ENCODE peak calls at places on chromosomes 3 and 15, in nine cellular contexts. F is left lung, S is heart left ventricle, T is Caco-2, J is lower lobe of right lung, G is progenitor cell of endocrine pancreas, N is IMR-90, A is fibroblast of lung, U is stomach. K is an unnamed sample.

GRCh38 chr3:187705164-187705563 is 2.8 kb upstream of the RTP2 start:
- DNase-seq in F (no peak), S (no peak), T (no peak), J (no peak), G (no peak), N (peak), A (peak), U (no peak), K (no peak)

GRCh38 chr15:101288905-101289513 is 6.0 kb downstream of the SNRPA1 start:
- DNase-seq in F (no peak), S (no peak), T (peak), J (no peak), G (no peak), N (peak), A (no peak), U (no peak), K (no peak)

GRCh38 chr15:48644827-48645557 is 517 bp downstream of the FBN1 start:
- DNase-seq in F (peak), S (peak), T (no peak), J (peak), G (peak), N (peak), A (peak), U (no peak), K (peak)

GRCh38 chr3:140898340-140899180 is 43.1 kb upstream of the SLC25A36 start:
- DNase-seq in F (no peak), S (no peak), T (peak), J (no peak), G (no peak), N (peak), A (peak), U (no peak), K (no peak)

GRCh38 chr3:179653777-179654117 is 907 bp downstream of the USP13 start:
- DNase-seq in F (no peak), S (no peak), T (peak), J (peak), G (no peak), N (no peak), A (no peak), U (no peak), K (no peak)

GRCh38 chr15:45648521-45649200 is 13.8 kb downstream of the SQOR start:
- DNase-seq in F (no peak), S (no peak), T (peak), J (no peak), G (no peak), N (peak), A (peak), U (peak), K (no peak)

GRCh38 chr3:117853923-117854322 is 1144.3 kb downstream of the TUSC7 start:
- DNase-seq in F (no peak), S (no peak), T (no peak), J (no peak), G (no peak), N (peak), A (peak), U (no peak), K (no peak)

GRCh38 chr15:77002954-77003912 is 8.3 kb downstream of the PSTPIP1 start:
- DNase-seq in F (peak), S (peak), T (no peak), J (peak), G (no peak), N (no peak), A (no peak), U (peak), K (no peak)

GRCh38 chr15:53072077-53072476 is 281.9 kb upstream of the ONECUT1 start:
- DNase-seq in F (no peak), S (no peak), T (peak), J (no peak), G (peak), N (peak), A (peak), U (peak), K (no peak)

GRCh38 chr3:13301295-13301987 is 118.7 kb downstream of the NUP210 start:
- DNase-seq in F (no peak), S (no peak), T (no peak), J (peak), G (no peak), N (peak), A (peak), U (no peak), K (no peak)

GRCh38 chr3:16148783-16149182 is 25.7 kb upstream of the GALNT15 start:
- DNase-seq in F (no peak), S (peak), T (no peak), J (no peak), G (no peak), N (peak), A (peak), U (peak), K (no peak)

GRCh38 chr3:50117120-50117519 is 28.4 kb downstream of the RBM5 start:
- DNase-seq in F (no peak), S (no peak), T (no peak), J (no peak), G (no peak), N (no peak), A (no peak), U (no peak), K (no peak)

GRCh38 chr3:144947895-144948294 is 976.3 kb downstream of the DIPK2A start:
- DNase-seq in F (no peak), S (no peak), T (no peak), J (no peak), G (no peak), N (no peak), A (no peak), U (no peak), K (no peak)

GRCh38 chr15:91040851-91041250 is 18.5 kb upstream of the VPS33B start:
- DNase-seq in F (no peak), S (no peak), T (no peak), J (no peak), G (no peak), N (no peak), A (peak), U (no peak), K (no peak)

GRCh38 chr3:156693166-156693565 is 18.8 kb downstream of the TIPARP start:
- DNase-seq in F (no peak), S (no peak), T (no peak), J (no peak), G (no peak), N (peak), A (peak), U (no peak), K (no peak)

GRCh38 chr15:100988874-100989273 is 69.7 kb downstream of the LRRK1 start:
- DNase-seq in F (no peak), S (no peak), T (no peak), J (no peak), G (no peak), N (no peak), A (no peak), U (no peak), K (no peak)

GRCh38 chr3:195100903-195101591 is 169.9 kb downstream of the XXYLT1 start:
- DNase-seq in F (peak), S (peak), T (no peak), J (peak), G (no peak), N (peak), A (no peak), U (peak), K (no peak)

GRCh38 chr15:56883088-56883487 is 35.4 kb upstream of the TCF12 start:
- DNase-seq in F (no peak), S (no peak), T (no peak), J (no peak), G (no peak), N (no peak), A (no peak), U (no peak), K (no peak)

GRCh38 chr3:129428020-129428381 is 435 bp downstream of the EFCAB12 start:
- DNase-seq in F (no peak), S (no peak), T (no peak), J (no peak), G (no peak), N (no peak), A (no peak), U (no peak), K (no peak)

GRCh38 chr15:78088773-78089080 is 3.6 kb upstream of the SH2D7 start:
- DNase-seq in F (no peak), S (no peak), T (peak), J (no peak), G (no peak), N (no peak), A (no peak), U (peak), K (no peak)

GRCh38 chr3:50226888-50227389 is 9.1 kb upstream of the GNAI2 start:
- DNase-seq in F (peak), S (no peak), T (no peak), J (no peak), G (no peak), N (no peak), A (peak), U (peak), K (no peak)

GRCh38 chr3:64238971-64239667 is 13.9 kb upstream of the PRICKLE2 start:
- DNase-seq in F (peak), S (peak), T (peak), J (peak), G (no peak), N (peak), A (peak), U (peak), K (peak)

GRCh38 chr15:20358066-20358780 is 183.4 kb downstream of the GOLGA6L6 start:
- DNase-seq in F (peak), S (peak), T (no peak), J (peak), G (no peak), N (no peak), A (no peak), U (peak), K (no peak)

GRCh38 chr3:46154300-46154699 is 53.8 kb downstream of the CCR1 start:
- DNase-seq in F (no peak), S (no peak), T (no peak), J (no peak), G (no peak), N (no peak), A (no peak), U (no peak), K (no peak)

GRCh38 chr15:100307241-100307855 is 34.4 kb downstream of the ADAMTS17 start:
- DNase-seq in F (no peak), S (no peak), T (no peak), J (no peak), G (no peak), N (no peak), A (no peak), U (no peak), K (no peak)

GRCh38 chr3:129224984-129225393 is 24.4 kb upstream of the COPG1 start:
- DNase-seq in F (peak), S (peak), T (peak), J (peak), G (no peak), N (peak), A (peak), U (peak), K (no peak)

GRCh38 chr3:146903927-146904326 is 298.8 kb upstream of the PLSCR5 start:
- DNase-seq in F (no peak), S (peak), T (no peak), J (no peak), G (no peak), N (no peak), A (no peak), U (no peak), K (no peak)

GRCh38 chr3:160924776-160925175 is 168.7 kb downstream of the PPM1L start:
- DNase-seq in F (no peak), S (no peak), T (no peak), J (no peak), G (no peak), N (no peak), A (no peak), U (no peak), K (no peak)

GRCh38 chr3:160919942-160920341 is 163.9 kb downstream of the PPM1L start:
- DNase-seq in F (no peak), S (peak), T (no peak), J (no peak), G (no peak), N (no peak), A (no peak), U (no peak), K (no peak)

GRCh38 chr3:160921020-160921635 is 165.1 kb downstream of the PPM1L start:
- DNase-seq in F (no peak), S (no peak), T (peak), J (no peak), G (no peak), N (peak), A (peak), U (peak), K (no peak)
- TF ChIP-seq CTCF in F (peak), S (peak), T (peak), J (peak), G (peak), N (peak), A (peak), U (peak), K (peak)

DNA sequence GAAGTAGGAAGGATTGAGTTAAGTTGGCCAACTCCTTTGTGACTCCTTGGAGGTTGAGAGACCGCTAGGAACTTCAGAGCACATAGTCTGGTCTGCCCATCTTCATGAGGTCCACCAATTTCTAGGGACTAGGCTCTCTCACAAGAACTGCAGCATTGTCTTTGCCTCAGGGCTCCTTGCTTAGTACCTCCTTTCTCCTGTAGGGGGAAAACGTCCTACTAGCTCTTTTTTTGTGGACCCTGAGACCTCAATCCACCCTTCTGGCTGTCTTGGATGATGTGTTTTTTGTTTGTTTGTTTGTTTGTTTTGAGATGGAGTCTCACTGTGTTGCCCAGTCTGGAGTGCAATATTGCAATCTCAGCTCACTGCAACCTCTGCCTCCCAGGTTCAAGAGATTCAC is 21.6 kb downstream of the REC114 start:
- DNase-seq in F (no peak), S (no peak), T (no peak), J (no peak), G (no peak), N (no peak), A (no peak), U (no peak), K (no peak)
- TF ChIP-seq CTCF in F (no peak), S (no peak), T (peak), J (no peak), G (peak), N (no peak), A (peak), U (no peak), K (no peak)

GRCh38 chr3:159619341-159619885 is 369.2 kb upstream of the IL12A start:
- DNase-seq in F (no peak), S (no peak), T (no peak), J (no peak), G (no peak), N (peak), A (peak), U (no peak), K (no peak)

GRCh38 chr3:159620873-159621272 is 367.8 kb upstream of the IL12A start:
- DNase-seq in F (no peak), S (no peak), T (no peak), J (no peak), G (no peak), N (peak), A (peak), U (no peak), K (no peak)

GRCh38 chr3:159620281-159620680 is 368.4 kb upstream of the IL12A start:
- DNase-seq in F (no peak), S (no peak), T (no peak), J (no peak), G (no peak), N (no peak), A (peak), U (no peak), K (no peak)

GRCh38 chr3:159616234-159616825 is 372.3 kb upstream of the IL12A start:
- DNase-seq in F (peak), S (peak), T (peak), J (peak), G (no peak), N (peak), A (peak), U (peak), K (no peak)
- TF ChIP-seq CTCF in F (peak), S (peak), T (peak), J (peak), G (peak), N (peak), A (peak), U (peak), K (peak)

GRCh38 chr3:103308921-103309320 is 874.1 kb downstream of the ZPLD1 start:
- DNase-seq in F (no peak), S (no peak), T (peak), J (no peak), G (no peak), N (no peak), A (no peak), U (no peak), K (no peak)
- TF ChIP-seq CTCF in F (no peak), S (no peak), T (peak), J (no peak), G (peak), N (no peak), A (no peak), U (no peak), K (no peak)

DNA sequence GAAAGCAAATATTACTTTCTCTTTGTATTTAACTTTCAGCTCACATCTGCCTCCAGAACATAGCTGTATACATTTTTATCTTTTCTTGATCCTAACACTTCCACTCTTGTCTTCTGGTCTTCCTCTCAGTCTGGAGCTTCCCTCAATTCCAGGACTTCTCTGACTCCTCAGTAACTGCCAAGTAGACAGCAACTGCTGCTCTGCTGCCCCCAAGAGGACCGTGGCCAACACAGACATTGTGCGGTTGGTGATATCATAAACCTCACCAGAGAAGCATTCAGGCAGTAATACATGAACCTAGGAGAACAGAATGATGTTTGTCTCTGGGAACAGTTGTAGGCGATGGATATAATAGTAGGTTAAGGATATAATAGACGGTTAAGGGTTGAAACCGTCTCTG is 45.2 kb upstream of the FGF12 start:
- DNase-seq in F (no peak), S (peak), T (peak), J (no peak), G (no peak), N (peak), A (peak), U (peak), K (no peak)
- TF ChIP-seq CTCF in F (no peak), S (no peak), T (peak), J (peak), G (peak), N (peak), A (peak), U (peak), K (peak)